ENCODE peak calls at places on chromosomes 1 and 21, in seven cellular contexts. A is left lung, E is SJSA1, R is mammary epithelial cell, L is A549, U is right atrium auricular region, W is cardiac muscle cell. O is an unnamed sample. For H3K4me1, the result is how much of the 10 kb centered on the place peaks cover.

GRCh38 chr1:152622803-152623202 is at the start of gene LCE3A:
- DNase-seq in A (peak), E (no peak), R (no peak), L (no peak), U (no peak), W (no peak), O (no peak)

GRCh38 chr1:69568435-69569280 is 936 bp downstream of the LRRC7 start:
- DNase-seq in A (peak), E (no peak), R (peak), L (no peak), U (no peak), W (peak), O (no peak)

GRCh38 chr1:46587072-46587471 is 17.0 kb downstream of the MKNK1 start:
- DNase-seq in A (peak), E (no peak), R (no peak), L (no peak), U (no peak), W (no peak), O (no peak)

GRCh38 chr1:14108356-14109275 is 408.6 kb downstream of the PRDM2 start:
- DNase-seq in A (no peak), E (no peak), R (peak), L (no peak), U (no peak), W (no peak), O (peak)

GRCh38 chr1:205545991-205546390 is 41.5 kb downstream of the CDK18 start:
- DNase-seq in A (no peak), E (no peak), R (no peak), L (no peak), U (peak), W (no peak), O (no peak)

GRCh38 chr21:25179116-25179515 is 428.2 kb downstream of the MRPL39 start:
- DNase-seq in A (no peak), E (no peak), R (no peak), L (no peak), U (no peak), W (no peak), O (no peak)

GRCh38 chr1:64878931-64879710 is 87.2 kb downstream of the JAK1 start:
- DNase-seq in A (no peak), E (no peak), R (no peak), L (no peak), U (no peak), W (no peak), O (no peak)

GRCh38 chr1:167455786-167456446 is 62.4 kb downstream of the CD247 start:
- DNase-seq in A (peak), E (no peak), R (no peak), L (no peak), U (no peak), W (peak), O (peak)

GRCh38 chr1:20663969-20664715 is 3.0 kb upstream of the DDOST start:
- DNase-seq in A (no peak), E (no peak), R (no peak), L (no peak), U (no peak), W (no peak), O (no peak)

GRCh38 chr1:34441661-34442060 is 265.0 kb downstream of the C1orf94 start:
- DNase-seq in A (no peak), E (no peak), R (no peak), L (no peak), U (no peak), W (no peak), O (no peak)

GRCh38 chr1:231676487-231676886 is 49.9 kb downstream of the DISC1 start:
- DNase-seq in A (no peak), E (no peak), R (no peak), L (no peak), U (no peak), W (no peak), O (no peak)

GRCh38 chr1:47262787-47263413 is 30.9 kb upstream of the TAL1 start:
- DNase-seq in A (no peak), E (peak), R (peak), L (peak), U (no peak), W (peak), O (peak)

GRCh38 chr1:221543529-221544120 is 198.3 kb downstream of the DUSP10 start:
- DNase-seq in A (no peak), E (peak), R (peak), L (no peak), U (no peak), W (no peak), O (no peak)

DNA sequence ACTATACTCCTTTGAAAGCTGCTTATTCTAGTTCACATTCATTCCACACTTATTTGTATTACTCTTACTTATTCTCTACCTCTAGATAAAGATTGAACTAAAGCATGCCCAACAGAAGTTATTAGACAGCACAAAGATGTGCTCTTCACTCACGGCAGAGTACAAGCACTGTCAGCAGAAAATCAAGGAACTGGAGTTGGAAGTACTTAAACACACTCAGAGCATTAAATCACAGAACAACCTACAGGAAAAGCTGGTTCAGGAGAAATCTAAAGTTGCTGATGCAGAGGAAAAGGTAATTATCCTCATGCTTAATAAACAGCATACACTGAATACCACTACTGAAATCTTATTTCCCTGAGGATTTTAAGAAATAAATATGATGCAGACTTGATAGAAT is 81.3 kb upstream of the PPIH start:
- DNase-seq in A (no peak), E (no peak), R (no peak), L (no peak), U (no peak), W (no peak), O (no peak)
- H3K4me3 ChIP-seq in A (no peak), E (no peak), R (no peak), L (no peak), U (no peak), W (no peak), O (no peak)

GRCh38 chr1:26356106-26356505 is 2.2 kb upstream of the CRYBG2 start:
- DNase-seq in A (no peak), E (no peak), R (no peak), L (no peak), U (no peak), W (no peak), O (no peak)
- H3K4me1 ChIP-seq in A (under half), E (under half), R (half or more), L (half or more), U (under half), W (under half), O (under half)

DNA sequence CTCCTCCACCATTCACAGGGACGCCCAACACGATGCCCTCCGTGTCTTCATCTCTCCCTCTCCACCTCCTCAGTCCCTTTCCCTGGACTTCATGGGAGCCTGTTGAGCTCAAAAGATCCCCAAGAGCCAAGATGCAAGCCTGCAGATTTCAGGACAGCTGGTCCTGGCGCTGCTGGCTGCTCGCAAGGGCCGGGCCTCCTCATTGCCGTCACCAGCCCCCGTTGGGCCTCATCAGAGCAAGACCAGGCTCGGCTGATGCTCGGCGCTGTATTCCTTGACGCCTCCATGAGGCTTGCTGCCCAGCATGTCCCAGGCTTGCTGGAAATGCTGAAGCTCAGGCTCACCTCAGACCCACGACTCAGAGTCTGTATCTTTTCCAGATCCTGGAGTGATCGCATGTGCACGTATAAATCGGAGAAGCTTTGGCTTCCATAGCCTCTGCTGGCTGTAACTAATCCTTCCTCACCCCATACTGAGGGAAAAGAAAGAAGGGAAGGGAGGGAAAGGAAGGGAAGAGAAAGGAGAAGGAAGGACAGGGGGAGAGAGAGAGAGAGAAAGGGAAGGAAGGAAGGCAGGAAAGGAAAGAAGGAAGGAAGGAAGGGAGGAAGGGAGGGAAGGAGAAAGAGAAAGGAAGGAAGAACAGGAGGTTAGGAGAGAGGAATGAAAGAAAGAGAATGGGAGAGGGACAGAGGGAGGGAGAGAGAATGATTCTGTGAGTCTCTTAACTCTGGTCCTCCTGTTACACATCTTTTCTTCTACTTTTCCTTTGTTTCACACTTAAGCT is 94.6 kb downstream of the KCNJ15 start:
- DNase-seq in A (no peak), E (no peak), R (no peak), L (no peak), U (peak), W (no peak), O (no peak)
- H3K27ac ChIP-seq in A (peak), E (peak), R (no peak), L (peak), U (no peak), W (no peak), O (no peak)

GRCh38 chr1:183996036-183996376 is 41.5 kb downstream of the COLGALT2 start:
- DNase-seq in A (no peak), E (no peak), R (no peak), L (no peak), U (no peak), W (peak), O (no peak)
- H3K4me3 ChIP-seq in A (no peak), E (no peak), R (no peak), L (no peak), U (no peak), W (no peak), O (no peak)

GRCh38 chr1:3348196-3348865 is 106.1 kb upstream of the ARHGEF16 start:
- DNase-seq in A (no peak), E (no peak), R (no peak), L (no peak), U (no peak), W (peak), O (no peak)
- H3K4me1 ChIP-seq in A (under half), E (under half), R (under half), L (under half), U (half or more), W (half or more), O (under half)

DNA sequence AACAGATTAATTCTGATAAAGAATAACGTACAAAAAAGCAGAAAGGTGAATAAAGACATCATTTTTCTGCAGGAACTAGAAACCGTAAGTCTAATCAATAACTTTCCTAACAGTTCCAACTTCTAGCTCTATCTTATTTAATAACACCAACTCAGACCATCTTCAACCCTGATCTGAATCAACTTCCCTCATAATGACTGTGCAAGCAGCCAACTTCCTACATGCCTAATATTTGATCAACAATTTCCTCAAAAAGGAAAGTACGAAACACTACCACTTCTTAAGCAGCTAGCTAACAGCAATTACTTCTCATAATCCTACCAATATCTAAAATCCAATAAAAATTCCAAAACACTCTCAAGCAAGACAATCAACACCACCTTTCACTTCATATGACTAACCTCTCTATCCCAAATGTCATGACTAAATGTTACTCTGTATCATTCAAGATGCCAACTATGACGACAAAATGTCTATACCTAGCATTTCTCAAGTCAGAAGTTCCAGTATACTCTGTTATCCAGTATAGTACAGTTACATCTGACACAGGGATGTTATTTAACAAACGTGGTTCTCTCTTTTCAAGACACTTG is 1.7 kb downstream of the COP1 start:
- DNase-seq in A (no peak), E (peak), R (peak), L (no peak), U (no peak), W (no peak), O (no peak)
- H3K27ac ChIP-seq in A (peak), E (no peak), R (peak), L (no peak), U (peak), W (peak), O (peak)

O was measured in pancreas.